ENCODE peak calls at places on chromosomes 7 and 10, in five cellular contexts. Q is lung, K is fibroblast of lung, Z is A549, O is heart left ventricle. M is an unnamed sample.

GRCh38 chr7:83947260-83947659 is 247.3 kb downstream of the SEMA3A start:
- DNase-seq in Q (no peak), K (no peak), Z (peak; percentile 6), O (no peak), M (no peak)

GRCh38 chr10:95237376-95238170 is 43.5 kb downstream of the ACSM6 start:
- DNase-seq in Q (no peak), K (peak; percentile 40), Z (no peak), O (no peak), M (no peak)

GRCh38 chr10:71860243-71861029 is 9.4 kb upstream of the PSAP start:
- DNase-seq in Q (peak; percentile 85), K (peak; percentile 100), Z (peak; percentile 95), O (peak; percentile 98), M (peak; percentile 97)

GRCh38 chr10:930415-931325 is 835 bp downstream of the LARP4B start:
- DNase-seq in Q (peak; percentile 51), K (peak; percentile 41), Z (peak; percentile 50), O (peak; percentile 37), M (peak; percentile 43)

GRCh38 chr7:150481207-150481920 is 30.9 kb downstream of the GIMAP8 start:
- DNase-seq in Q (no peak), K (no peak), Z (no peak), O (peak; percentile 51), M (no peak)

GRCh38 chr10:45461034-45461433 is 87.0 kb downstream of the ALOX5 start:
- DNase-seq in Q (no peak), K (no peak), Z (no peak), O (no peak), M (no peak)

GRCh38 chr10:82150123-82150900 is 275.3 kb downstream of the NRG3 start:
- DNase-seq in Q (peak; percentile 38), K (peak; percentile 1), Z (no peak), O (peak; percentile 29), M (no peak)

GRCh38 chr7:21044913-21045312 is 258.2 kb upstream of the SP8 start:
- DNase-seq in Q (no peak), K (no peak), Z (no peak), O (no peak), M (no peak)

GRCh38 chr10:89566095-89566950 is 30.9 kb upstream of the SLC16A12 start:
- DNase-seq in Q (no peak), K (no peak), Z (no peak), O (no peak), M (no peak)

GRCh38 chr10:112821663-112822062 is 128.4 kb upstream of the TCF7L2 start:
- DNase-seq in Q (no peak), K (peak; percentile 23), Z (no peak), O (no peak), M (no peak)

GRCh38 chr7:19215421-19215820 is 70.2 kb upstream of the FERD3L start:
- DNase-seq in Q (no peak), K (peak; percentile 86), Z (no peak), O (no peak), M (peak; percentile 83)

GRCh38 chr10:60944159-60944909 is at the start of gene RHOBTB1:
- DNase-seq in Q (peak; percentile 71), K (peak; percentile 85), Z (peak; percentile 47), O (peak; percentile 88), M (peak; percentile 83)

GRCh38 chr10:97129666-97130065 is 56.1 kb downstream of the SLIT1 start:
- DNase-seq in Q (peak; percentile 75), K (peak; percentile 3), Z (no peak), O (no peak), M (no peak)

GRCh38 chr10:100303724-100304319 is 17.3 kb upstream of the BLOC1S2 start:
- DNase-seq in Q (no peak), K (peak; percentile 35), Z (peak; percentile 69), O (no peak), M (no peak)

GRCh38 chr10:95287281-95287680 is 3.5 kb downstream of the PDLIM1 start:
- DNase-seq in Q (no peak), K (no peak), Z (no peak), O (no peak), M (no peak)

GRCh38 chr10:129383651-129384050 is 83.4 kb upstream of the MGMT start:
- DNase-seq in Q (peak; percentile 22), K (no peak), Z (no peak), O (no peak), M (no peak)

GRCh38 chr10:95384011-95384704 is 93.4 kb upstream of the PDLIM1 start:
- DNase-seq in Q (no peak), K (no peak), Z (no peak), O (no peak), M (no peak)

GRCh38 chr7:19397917-19398316 is 252.7 kb upstream of the FERD3L start:
- DNase-seq in Q (no peak), K (peak; percentile 45), Z (no peak), O (no peak), M (no peak)

GRCh38 chr7:50153141-50153540 is 60.1 kb upstream of the ZPBP start:
- DNase-seq in Q (no peak), K (no peak), Z (no peak), O (no peak), M (no peak)

GRCh38 chr10:121886997-121887622 is 40.7 kb downstream of the ATE1 start:
- DNase-seq in Q (peak; percentile 35), K (peak; percentile 51), Z (peak; percentile 78), O (peak; percentile 57), M (peak; percentile 27)

GRCh38 chr7:133114519-133114918 is 32.6 kb upstream of the CHCHD3 start:
- DNase-seq in Q (no peak), K (no peak), Z (no peak), O (no peak), M (no peak)

GRCh38 chr7:117372073-117372472 is 49.2 kb upstream of the WNT2 start:
- DNase-seq in Q (no peak), K (no peak), Z (no peak), O (no peak), M (no peak)

GRCh38 chr7:114857605-114858004 is 64.3 kb upstream of the MDFIC start:
- DNase-seq in Q (no peak), K (no peak), Z (no peak), O (no peak), M (no peak)

GRCh38 chr7:67267914-67268313 is 271.3 kb downstream of the TYW1 start:
- DNase-seq in Q (no peak), K (no peak), Z (no peak), O (no peak), M (no peak)

GRCh38 chr7:155998328-155998691 is 186.0 kb upstream of the SHH start:
- DNase-seq in Q (no peak), K (no peak), Z (no peak), O (no peak), M (no peak)

GRCh38 chr10:132300582-132300981 is 7.2 kb downstream of the STK32C start:
- DNase-seq in Q (no peak), K (no peak), Z (no peak), O (no peak), M (no peak)

GRCh38 chr7:157228864-157229422 is 90.2 kb downstream of the UBE3C start:
- DNase-seq in Q (no peak), K (peak; percentile 9), Z (peak; percentile 21), O (peak; percentile 30), M (peak; percentile 48)

GRCh38 chr7:158655507-158655906 is 49.1 kb downstream of the NCAPG2 start:
- DNase-seq in Q (no peak), K (no peak), Z (no peak), O (no peak), M (no peak)

GRCh38 chr7:107933386-107934013 is 42.5 kb downstream of the DLD start:
- DNase-seq in Q (no peak), K (no peak), Z (no peak), O (no peak), M (no peak)

GRCh38 chr7:107936312-107936711 is 45.3 kb downstream of the DLD start:
- DNase-seq in Q (no peak), K (no peak), Z (no peak), O (no peak), M (no peak)

GRCh38 chr7:107934991-107935770 is 44.2 kb downstream of the DLD start:
- DNase-seq in Q (no peak), K (peak; percentile 93), Z (no peak), O (no peak), M (peak; percentile 75)

GRCh38 chr7:107932851-107933250 is 41.9 kb downstream of the DLD start:
- DNase-seq in Q (no peak), K (no peak), Z (no peak), O (no peak), M (no peak)

GRCh38 chr7:107931740-107932515 is 40.9 kb downstream of the DLD start:
- DNase-seq in Q (no peak), K (no peak), Z (no peak), O (peak; percentile 62), M (peak; percentile 86)
- H3K4me3 ChIP-seq in Q (no peak overlapping the region), K (no peak overlapping the region), Z (no peak overlapping the region), O (no peak overlapping the region), M (no peak overlapping the region)

GRCh38 chr10:21501109-21501508 is 24.4 kb downstream of the SKIDA1 start:
- DNase-seq in Q (no peak), K (no peak), Z (no peak), O (no peak), M (no peak)
- H3K4me1 ChIP-seq in Q (no peaks in the 10 kb centered on the region), K (no peaks in the 10 kb centered on the region), Z (peaks cover 14% of the 10 kb centered on the region), O (peaks cover 6% of the 10 kb centered on the region), M (no peaks in the 10 kb centered on the region)

GRCh38 chr7:113087278-113087998 is 811 bp upstream of the GPR85 start:
- DNase-seq in Q (no peak), K (peak; percentile 93), Z (no peak), O (no peak), M (peak; percentile 73)
- H3K4me3 ChIP-seq in Q (no peak overlapping the region), K (peak overlapping the region; percentile 49), Z (no peak overlapping the region), O (peak overlapping the region; percentile 62), M (peak overlapping the region; percentile 57)

GRCh38 chr10:8059191-8059936 is 4.9 kb downstream of the GATA3 start:
- DNase-seq in Q (no peak), K (no peak), Z (no peak), O (no peak), M (no peak)

GRCh38 chr10:8060010-8060703 is 5.7 kb downstream of the GATA3 start:
- DNase-seq in Q (no peak), K (peak; percentile 73), Z (no peak), O (no peak), M (peak; percentile 22)

GRCh38 chr10:8063128-8063908 is 8.8 kb downstream of the GATA3 start:
- DNase-seq in Q (no peak), K (no peak), Z (no peak), O (no peak), M (no peak)

GRCh38 chr10:8060704-8061121 is 6.2 kb downstream of the GATA3 start:
- DNase-seq in Q (no peak), K (no peak), Z (no peak), O (no peak), M (no peak)

GRCh38 chr10:8061274-8062211 is 7.1 kb downstream of the GATA3 start:
- DNase-seq in Q (no peak), K (peak; percentile 66), Z (no peak), O (no peak), M (no peak)
- H3K4me1 ChIP-seq in Q (no peaks in the 10 kb centered on the region), K (no peaks in the 10 kb centered on the region), Z (peaks cover 9% of the 10 kb centered on the region), O (peaks cover 16% of the 10 kb centered on the region), M (peaks cover 6% of the 10 kb centered on the region)

DNA sequence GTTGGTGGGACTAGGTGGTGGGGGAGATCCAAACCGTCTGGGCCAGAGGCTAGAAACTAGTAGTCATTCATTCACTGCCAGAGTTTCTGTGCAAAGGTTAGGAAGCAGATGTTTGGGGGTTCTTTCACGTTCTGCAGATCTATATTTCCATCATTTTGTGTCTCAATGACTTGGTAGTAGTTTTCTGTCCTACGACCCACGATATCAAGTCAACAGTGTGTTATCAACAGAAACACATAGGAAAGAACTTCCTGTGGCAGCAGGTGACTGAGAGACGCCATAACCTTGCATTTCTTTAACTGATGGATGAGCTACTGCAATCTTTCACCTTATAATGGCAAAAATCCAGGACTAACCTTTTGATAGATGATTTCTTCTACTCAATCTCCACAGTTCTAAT is 1.8 kb downstream of the CEP55 start:
- DNase-seq in Q (no peak), K (no peak), Z (no peak), O (no peak), M (no peak)
- H3K4me3 ChIP-seq in Q (no peak overlapping the region), K (peak overlapping the region; percentile 16), Z (no peak overlapping the region), O (no peak overlapping the region), M (no peak overlapping the region)

M was measured in SJSA1.